ENCODE peak calls at places on chromosomes 4 and X, in five cellular contexts. K is left cardiac atrium; O is activated CD4-positive, alpha-beta T cell treated with anti-CD3 and anti-CD28 coated beads for 36 hours; S is stimulated activated naive CD8-positive, alpha-beta T cell treated with anti-CD3 and anti-CD28 coated beads, Interleukin-15, amount 100 ng/mL, for 72 hours; H is B cell. C is an unnamed sample.

GRCh38 chr4:112321768-112322684 is 24.9 kb downstream of the ALPK1 start:
- ATAC-seq in K (peak; percentile 34), O (peak; percentile 75), S (no peak), H (peak; percentile 73), C (peak; percentile 37)

GRCh38 chrX:22950278-22951266 is 49.2 kb upstream of the DDX53 start:
- ATAC-seq in K (no peak), O (no peak), S (no peak), H (no peak), C (no peak)

GRCh38 chr4:7766661-7767345 is 172.9 kb downstream of the AFAP1 start:
- ATAC-seq in K (peak; percentile 38), O (no peak), S (no peak), H (no peak), C (no peak)

GRCh38 chr4:23945521-23946017 is 55.7 kb upstream of the PPARGC1A start:
- ATAC-seq in K (no peak), O (no peak), S (no peak), H (no peak), C (no peak)

GRCh38 chr4:11456441-11456840 is 27.7 kb upstream of the HS3ST1 start:
- ATAC-seq in K (no peak), O (no peak), S (no peak), H (no peak), C (no peak)

GRCh38 chrX:26845051-26845450 is 618.1 kb downstream of the PPP4R3C start:
- ATAC-seq in K (no peak), O (no peak), S (no peak), H (no peak), C (no peak)

GRCh38 chrX:103656623-103657022 is 27.8 kb downstream of the TCEAL1 start:
- ATAC-seq in K (no peak), O (no peak), S (no peak), H (no peak), C (no peak)

GRCh38 chrX:136779346-136779781 is 1.4 kb downstream of the ARHGEF6 start:
- ATAC-seq in K (no peak), O (peak; percentile 83), S (peak; percentile 88), H (peak; percentile 63), C (peak; percentile 83)

GRCh38 chrX:5265324-5265723 is 963.3 kb downstream of the NLGN4X start:
- ATAC-seq in K (no peak), O (no peak), S (no peak), H (no peak), C (no peak)

GRCh38 chrX:12791253-12792228 is at the start of gene PRPS2:
- ATAC-seq in K (peak; percentile 90), O (peak; percentile 93), S (peak; percentile 87), H (peak; percentile 90), C (peak; percentile 94)

GRCh38 chrX:148592595-148592994 is 92.2 kb downstream of the AFF2 start:
- ATAC-seq in K (no peak), O (no peak), S (no peak), H (no peak), C (no peak)

GRCh38 chr4:60729194-60729593 is 470.9 kb upstream of the ADGRL3 start:
- ATAC-seq in K (no peak), O (no peak), S (no peak), H (no peak), C (no peak)

GRCh38 chrX:2969021-2969420 is 37.3 kb upstream of the ARSH start:
- ATAC-seq in K (no peak), O (no peak), S (no peak), H (no peak), C (no peak)